ENCODE peak calls at places on chromosomes 7 and 10, in seven cellular contexts. T, U, W, H, M, A and F are unnamed samples.

GRCh38 chr10:95260397-95260881 is 30.4 kb downstream of the PDLIM1 start:
- DNase-seq in U (peak; percentile 83), A (peak; percentile 28), T (peak; percentile 93), M (peak; percentile 94), W (no peak), H (peak; percentile 74), F (no peak)

GRCh38 chr10:28312572-28312971 is 9.7 kb upstream of the MPP7 start:
- DNase-seq in M (no peak), W (no peak), T (peak; percentile 54), A (no peak), U (no peak), H (no peak), F (no peak)

GRCh38 chr7:885261-885892 is 9.0 kb downstream of the GET4 start:
- DNase-seq in H (no peak), W (no peak), U (no peak), T (no peak), A (no peak), M (no peak), F (no peak)

GRCh38 chr10:108362306-108362705 is 1197.8 kb upstream of the SORCS1 start:
- DNase-seq in H (no peak), A (no peak), T (no peak), U (no peak), W (no peak), M (no peak), F (no peak)

GRCh38 chr10:91006001-91006751 is 85.3 kb upstream of the ANKRD1 start:
- DNase-seq in H (peak; percentile 87), M (peak; percentile 79), T (peak; percentile 72), A (peak; percentile 76), W (no peak), U (peak; percentile 46), F (peak; percentile 71)

GRCh38 chr7:78151229-78151628 is 352.7 kb downstream of the PHTF2 start:
- DNase-seq in M (peak; percentile 86), U (no peak), W (no peak), T (peak; percentile 94), A (no peak), H (peak; percentile 96), F (no peak)

GRCh38 chr7:109864263-109864662 is 1226.7 kb upstream of the LRRN3 start:
- DNase-seq in W (no peak), U (no peak), A (no peak), T (no peak), H (no peak), M (no peak), F (no peak)

GRCh38 chr10:17516376-17516775 is 62.0 kb upstream of the ST8SIA6 start:
- DNase-seq in A (no peak), W (no peak), M (peak; percentile 34), H (no peak), T (peak; percentile 25), U (no peak), F (no peak)

GRCh38 chr10:50538473-50539398 is 85.0 kb downstream of the SGMS1 start:
- DNase-seq in H (no peak), U (no peak), T (peak; percentile 28), M (no peak), A (no peak), W (no peak), F (no peak)

DNA sequence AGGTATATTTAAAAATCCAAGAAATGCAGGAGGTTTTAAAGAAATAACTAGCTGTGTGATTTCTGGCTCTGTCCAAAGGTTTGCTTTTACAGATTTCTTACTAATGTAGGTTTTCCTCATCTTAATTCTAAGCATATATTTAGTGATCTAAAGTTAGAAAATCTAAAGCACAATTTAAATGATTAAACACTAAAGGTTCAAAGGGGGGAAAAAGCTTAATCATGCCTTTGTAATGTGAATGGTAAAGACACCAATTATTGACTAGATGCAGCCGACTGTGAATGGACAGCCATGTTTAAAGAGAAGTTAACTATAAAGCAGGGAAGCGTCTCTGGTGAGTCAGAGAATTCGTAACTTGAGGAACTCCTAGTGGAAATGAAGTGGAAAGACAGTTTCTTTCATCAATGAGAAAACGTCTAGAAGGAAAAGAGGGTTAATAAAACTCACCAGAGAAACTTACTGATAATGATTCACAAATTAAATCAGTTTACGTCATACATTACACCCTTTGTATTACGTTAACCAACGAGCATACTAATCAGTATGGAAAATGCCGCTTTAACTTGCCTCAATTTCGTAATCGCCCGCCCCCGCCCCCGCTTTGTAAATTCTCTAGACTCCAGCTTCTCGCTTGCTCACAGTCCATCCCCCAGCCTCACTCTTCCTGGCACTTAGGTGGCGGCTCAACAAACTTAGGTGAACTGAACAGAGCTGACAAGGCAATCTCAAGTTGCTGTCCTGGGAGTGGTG is 1.1 kb upstream of the HBP1 start:
- DNase-seq in A (no peak), H (peak; percentile 93), W (no peak), T (peak; percentile 93), U (peak; percentile 79), M (peak; percentile 90), F (peak; percentile 81)
- H3K4me2 ChIP-seq in A (peak overlapping the region; percentile 73), H (peak overlapping the region; percentile 100), W (peak overlapping the region; percentile 97), T (peak overlapping the region; percentile 92), U (peak overlapping the region; percentile 92), M (peak overlapping the region; percentile 91), F (peak overlapping the region; percentile 98)

GRCh38 chr7:90570373-90570959 is 25.7 kb upstream of the CDK14 start:
- DNase-seq in M (peak; percentile 7), A (no peak), T (peak; percentile 70), H (no peak), U (no peak), W (no peak), F (no peak)
- H3K4me2 ChIP-seq in M (no peak overlapping the region), A (no peak overlapping the region), T (no peak overlapping the region), H (no peak overlapping the region), U (no peak overlapping the region), W (no peak overlapping the region), F (no peak overlapping the region)

DNA sequence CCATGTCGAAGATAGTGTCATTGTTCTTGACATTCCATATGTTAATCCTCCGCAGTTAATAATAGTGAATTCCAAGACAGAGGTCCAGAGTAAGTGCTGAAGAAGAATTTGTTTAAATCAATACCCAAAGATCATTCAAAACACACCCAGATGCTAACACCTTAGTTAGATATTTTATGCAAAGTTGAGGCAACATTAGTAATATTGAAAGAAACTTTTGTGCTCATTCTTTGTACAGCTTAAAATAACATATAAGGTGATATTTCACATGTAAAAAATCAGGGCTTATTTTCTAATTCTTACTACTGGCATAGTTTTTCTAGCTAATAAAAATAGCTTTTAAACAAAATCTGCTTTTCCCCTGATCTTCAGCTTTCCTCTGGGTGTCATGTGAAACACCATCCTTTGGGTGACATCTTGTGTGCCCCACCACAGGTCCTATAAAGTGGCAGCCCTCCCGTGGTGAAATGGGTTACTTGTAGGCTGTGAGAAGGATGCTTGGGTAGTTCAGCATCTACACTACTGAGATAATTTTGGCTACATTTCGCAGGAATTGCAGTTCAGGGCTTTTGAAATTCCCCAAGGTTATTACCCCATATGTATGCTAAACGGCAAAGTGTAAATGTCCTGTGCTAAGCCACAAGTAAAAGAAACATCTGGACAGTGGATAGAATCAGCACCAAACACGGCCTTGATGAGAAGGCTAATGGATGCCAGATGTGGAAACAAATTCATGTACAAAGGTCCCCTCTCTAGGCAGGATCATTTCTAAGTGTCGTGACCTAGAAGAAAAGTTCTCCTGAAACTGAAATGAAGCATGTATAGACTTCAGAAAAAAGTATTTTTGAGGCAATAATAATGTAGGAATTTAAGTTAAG is 105.4 kb downstream of the GRM3 start:
- DNase-seq in W (no peak), U (no peak), H (no peak), A (no peak), T (no peak), M (no peak), F (no peak)
- H3K4me2 ChIP-seq in W (no peak overlapping the region), U (no peak overlapping the region), H (no peak overlapping the region), A (no peak overlapping the region), T (no peak overlapping the region), M (no peak overlapping the region), F (no peak overlapping the region)

GRCh38 chr7:43110790-43111362 is 1.6 kb upstream of the HECW1 start:
- DNase-seq in U (no peak), T (peak; percentile 14), A (no peak), H (no peak), W (no peak), M (no peak), F (no peak)

GRCh38 chr7:43113622-43114450 is 1.4 kb downstream of the HECW1 start:
- DNase-seq in W (no peak), T (peak; percentile 54), A (no peak), H (peak; percentile 10), U (no peak), M (no peak), F (no peak)

GRCh38 chr7:43114451-43114765 is 2.0 kb downstream of the HECW1 start:
- DNase-seq in A (no peak), W (no peak), U (no peak), M (no peak), H (no peak), T (peak; percentile 11), F (no peak)

GRCh38 chr7:43112088-43112940 is at the start of gene HECW1:
- DNase-seq in H (no peak), M (no peak), W (peak; percentile 56), U (no peak), A (peak; percentile 70), T (peak; percentile 35), F (no peak)

DNA sequence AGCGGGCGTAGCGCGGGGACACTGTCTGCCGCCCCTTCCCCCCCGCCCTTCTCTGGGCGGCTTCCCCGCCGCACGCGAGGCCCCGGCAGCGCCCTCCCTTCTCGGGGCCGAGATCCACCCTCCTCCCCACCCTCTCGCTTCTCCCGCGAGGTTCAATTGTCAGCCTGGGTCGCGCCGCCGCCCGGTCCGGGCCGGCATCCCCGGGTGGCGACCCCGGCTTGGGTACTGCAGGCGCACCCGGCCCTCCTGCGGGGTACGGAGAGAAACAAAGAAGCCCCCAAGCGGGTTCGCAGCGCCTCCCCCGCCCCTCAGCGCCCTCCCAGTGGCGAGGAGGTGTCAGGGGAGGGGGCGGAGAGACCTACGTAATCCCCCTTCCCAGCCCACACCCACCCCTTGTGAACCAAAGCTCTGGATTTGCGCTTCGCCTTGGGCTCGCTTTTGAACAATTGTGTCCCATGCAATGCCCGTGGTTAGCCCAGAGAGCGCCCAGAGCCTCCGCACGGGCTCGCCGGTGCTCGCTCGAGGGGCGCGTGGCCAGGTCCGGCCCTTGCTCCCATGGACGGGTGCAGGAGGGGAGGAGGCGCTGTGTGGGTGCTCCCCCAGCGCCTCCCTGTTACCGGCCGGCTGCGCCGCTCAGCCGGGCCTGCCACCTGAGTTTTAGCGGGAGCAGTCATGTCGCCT is 634 bp downstream of the HECW1 start:
- DNase-seq in A (peak; percentile 81), T (peak; percentile 86), U (no peak), H (peak; percentile 63), M (peak; percentile 49), W (peak; percentile 82), F (no peak)
- H3K4me2 ChIP-seq in A (peak overlapping the region; percentile 94), T (peak overlapping the region; percentile 83), U (no peak overlapping the region), H (peak overlapping the region; percentile 69), M (peak overlapping the region; percentile 86), W (peak overlapping the region; percentile 54), F (no peak overlapping the region)

DNA sequence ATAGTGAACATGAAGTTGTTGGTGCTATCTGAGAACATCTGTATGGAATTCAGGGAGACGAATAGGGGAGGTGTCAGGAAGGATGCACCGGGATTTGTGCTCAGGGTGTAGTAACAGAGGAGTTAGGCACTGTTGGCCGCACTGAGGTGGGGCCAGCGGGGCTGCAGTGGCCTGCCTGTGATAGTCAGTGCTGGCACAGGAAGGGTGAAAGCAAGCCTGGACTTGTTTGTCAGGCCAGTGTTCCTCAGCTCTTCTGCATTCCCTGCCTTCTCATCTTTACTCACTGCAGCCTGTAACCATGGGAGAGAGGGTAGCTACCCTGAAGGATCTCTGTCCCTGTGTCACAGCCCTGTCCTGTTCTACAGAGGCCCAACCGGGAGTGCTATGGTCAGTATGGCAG is 81.3 kb downstream of the SH2D4B start:
- DNase-seq in T (no peak), H (no peak), U (no peak), A (no peak), W (no peak), M (no peak), F (no peak)
- H3K4me2 ChIP-seq in T (no peak overlapping the region), H (no peak overlapping the region), U (no peak overlapping the region), A (no peak overlapping the region), W (no peak overlapping the region), M (no peak overlapping the region), F (no peak overlapping the region)

GRCh38 chr10:132296671-132297443 is 10.9 kb downstream of the STK32C start:
- DNase-seq in T (no peak), U (no peak), W (peak; percentile 22), M (no peak), A (no peak), H (no peak), F (no peak)
- H3K4me2 ChIP-seq in T (no peak overlapping the region), U (no peak overlapping the region), W (no peak overlapping the region), M (no peak overlapping the region), A (no peak overlapping the region), H (no peak overlapping the region), F (no peak overlapping the region)